ENCODE peak calls at places on chromosomes 4 and X, in five cellular contexts. F is left lung, U is fibroblast of lung, A is neural progenitor cell, X is adrenal gland. Q is an unnamed sample.

GRCh38 chr4:73156394-73156793 is 86.9 kb upstream of the COX18 start:
- DNase-seq in F (no peak), U (no peak), A (no peak), X (no peak), Q (no peak)

GRCh38 chr4:185457136-185457535 is 14.4 kb downstream of the CCDC110 start:
- DNase-seq in F (no peak), U (no peak), A (peak), X (no peak), Q (no peak)

GRCh38 chrX:35890699-35891098 is 28.8 kb upstream of the CFAP47 start:
- DNase-seq in F (no peak), U (peak), A (peak), X (peak), Q (peak)

GRCh38 chr4:78656968-78657445 is 105.4 kb downstream of the ANXA3 start:
- DNase-seq in F (no peak), U (peak), A (no peak), X (no peak), Q (peak)

GRCh38 chr4:27357283-27357682 is 496.6 kb downstream of the STIM2 start:
- DNase-seq in F (no peak), U (peak), A (no peak), X (no peak), Q (no peak)

GRCh38 chrX:68929332-68930150 is 100.7 kb downstream of the EFNB1 start:
- DNase-seq in F (no peak), U (peak), A (no peak), X (peak), Q (no peak)

GRCh38 chr4:92064574-92064973 is 239.2 kb upstream of the GRID2 start:
- DNase-seq in F (no peak), U (no peak), A (no peak), X (no peak), Q (no peak)

GRCh38 chr4:123583043-123583442 is 186.4 kb downstream of the SPRY1 start:
- DNase-seq in F (no peak), U (no peak), A (no peak), X (no peak), Q (no peak)

GRCh38 chr4:152643153-152644035 is 36.4 kb downstream of the TMEM154 start:
- DNase-seq in F (no peak), U (no peak), A (no peak), X (no peak), Q (peak)

GRCh38 chrX:56793533-56794320 is 64.7 kb downstream of the NBDY start:
- DNase-seq in F (no peak), U (peak), A (no peak), X (peak), Q (no peak)

GRCh38 chr4:114813961-114814360 is 215.4 kb downstream of the UGT8 start:
- DNase-seq in F (no peak), U (no peak), A (no peak), X (no peak), Q (no peak)

DNA sequence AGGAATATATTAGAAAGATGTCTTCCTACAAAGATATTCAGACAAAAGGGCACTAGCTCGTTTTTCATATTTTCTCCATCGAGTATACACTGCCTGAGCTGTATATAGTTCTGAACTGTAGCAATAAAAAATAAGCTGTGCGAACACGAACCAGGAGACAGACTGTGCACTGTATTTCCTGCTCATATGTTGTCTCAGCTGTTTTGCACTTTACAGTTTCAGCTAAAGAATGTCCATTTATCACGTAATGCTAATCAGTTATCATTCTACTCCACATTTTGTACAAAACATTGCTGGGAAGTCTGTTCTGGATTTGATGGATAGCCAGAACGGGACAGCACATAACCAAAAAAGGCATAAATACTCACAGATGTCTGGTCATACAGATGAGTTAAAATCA is 315.6 kb upstream of the ADGRL3 start:
- DNase-seq in F (no peak), U (peak), A (no peak), X (no peak), Q (no peak)
- H3K4me3 ChIP-seq in F (no peak), U (no peak), A (no peak), X (no peak), Q (no peak)

GRCh38 chrX:29090811-29091210 is 503.6 kb downstream of the IL1RAPL1 start:
- DNase-seq in F (no peak), U (peak), A (peak), X (no peak), Q (no peak)
- TF ChIP-seq CTCF in F (no peak), U (peak), A (peak), X (no peak), Q (peak)

DNA sequence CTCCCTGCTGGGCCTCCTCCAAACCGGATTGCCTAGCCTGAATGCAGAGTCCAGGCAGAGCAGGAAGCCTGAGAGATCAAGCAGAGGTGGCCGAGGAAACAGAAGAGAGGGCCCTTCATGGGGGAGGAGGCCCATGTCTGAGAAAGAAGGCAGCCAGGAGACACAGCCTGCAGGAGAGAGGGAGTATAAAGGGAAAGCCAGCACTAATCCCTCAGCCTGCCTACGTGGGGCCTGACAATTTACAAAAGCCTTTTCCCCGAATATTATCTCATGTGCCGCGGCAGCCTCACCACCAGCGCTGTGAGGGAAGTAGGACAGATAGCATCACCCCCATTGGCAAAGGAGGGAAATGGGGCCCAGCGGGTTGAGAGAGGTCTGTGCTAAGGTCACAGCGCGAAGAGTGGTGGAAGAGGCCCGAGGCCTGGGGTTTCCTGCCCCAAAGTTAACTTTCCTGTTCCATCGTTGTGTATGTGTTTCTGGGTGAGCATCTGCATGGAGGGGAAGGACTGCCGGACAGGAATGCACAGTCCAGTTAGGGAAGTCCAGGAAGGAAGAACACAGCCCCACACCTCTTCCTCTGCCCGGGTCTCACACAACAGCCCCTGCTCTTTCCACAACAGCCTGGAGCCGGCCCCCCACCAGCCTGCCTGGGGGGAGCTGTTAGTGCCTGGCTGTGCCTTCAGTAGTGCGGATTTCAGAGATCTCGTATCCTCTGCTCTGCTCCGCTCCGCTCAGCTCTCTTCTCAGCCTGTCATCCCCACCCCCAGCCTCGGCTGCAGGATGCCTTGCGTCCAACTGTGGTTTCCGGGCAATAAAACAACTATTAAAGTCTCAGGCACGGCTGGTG is 50.9 kb upstream of the BCOR start:
- DNase-seq in F (no peak), U (no peak), A (peak), X (no peak), Q (no peak)
- H3K4me3 ChIP-seq in F (no peak), U (no peak), A (peak), X (no peak), Q (no peak)

GRCh38 chr4:120718979-120719566 is 203.5 kb downstream of the PRDM5 start:
- DNase-seq in F (no peak), U (peak), A (peak), X (peak), Q (peak)
- TF ChIP-seq CTCF in F (peak), U (peak), A (peak), X (peak), Q (peak)

GRCh38 chr4:53483250-53483649 is 105.8 kb downstream of the FIP1L1 start:
- DNase-seq in F (no peak), U (no peak), A (no peak), X (no peak), Q (no peak)
- H3K4me3 ChIP-seq in F (no peak), U (no peak), A (no peak), X (no peak), Q (no peak)

GRCh38 chr4:2943364-2944090 is 19.7 kb downstream of the NOP14 start:
- DNase-seq in F (peak), U (no peak), A (no peak), X (no peak), Q (no peak)
- TF ChIP-seq CTCF in F (no peak), U (no peak), A (no peak), X (no peak), Q (no peak)

GRCh38 chr4:15234101-15234500 is 193.7 kb upstream of the C1QTNF7 start:
- DNase-seq in F (no peak), U (peak), A (no peak), X (peak), Q (no peak)
- H3K4me3 ChIP-seq in F (no peak), U (no peak), A (no peak), X (no peak), Q (no peak)

DNA sequence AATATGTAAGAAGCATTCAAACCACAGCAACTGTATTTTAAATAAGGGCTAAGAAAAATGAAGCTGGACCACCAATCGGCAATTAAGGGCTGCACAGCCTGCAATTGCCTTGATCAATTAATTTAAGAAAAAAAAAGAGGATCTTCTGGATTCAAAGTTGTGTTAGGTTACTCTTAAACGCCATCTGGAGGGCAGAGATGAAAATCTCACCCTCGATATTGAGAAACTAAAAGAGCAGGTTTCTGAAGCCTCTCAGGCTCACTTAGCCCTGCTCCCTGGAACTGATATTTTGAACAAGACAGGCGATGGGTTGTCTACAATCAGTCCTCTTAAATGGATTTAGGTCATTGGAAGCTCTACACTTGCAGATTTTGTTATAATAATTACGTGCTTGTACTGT is 579.4 kb downstream of the GRXCR1 start:
- DNase-seq in F (no peak), U (no peak), A (no peak), X (no peak), Q (peak)
- TF ChIP-seq CTCF in F (no peak), U (no peak), A (peak), X (no peak), Q (peak)

GRCh38 chrX:49230500-49231232 is 2.5 kb downstream of the CACNA1F start:
- DNase-seq in F (peak), U (no peak), A (peak), X (no peak), Q (peak)
- H3K4me3 ChIP-seq in F (peak), U (no peak), A (peak), X (peak), Q (peak)